ENCODE peak calls at places on chromosome 22, in ten cellular contexts. Q, M, C, G, X, J, A, S, Z and E are unnamed samples.

GRCh38 chr22:48840112-48840949 is 987.3 kb downstream of the BRD1 start:
- DNase-seq in Q (no peak), M (no peak), C (no peak), G (no peak), X (no peak), J (no peak), A (no peak), S (no peak), Z (no peak), E (no peak)

GRCh38 chr22:43477966-43478365 is 66.2 kb downstream of the MPPED1 start:
- DNase-seq in Q (no peak), M (no peak), C (no peak), G (no peak), X (no peak), J (no peak), A (no peak), S (no peak), Z (no peak), E (no peak)

GRCh38 chr22:21937821-21938070 is 14.9 kb downstream of the PPM1F start:
- DNase-seq in Q (no peak), M (peak; percentile 94), C (no peak), G (no peak), X (no peak), J (no peak), A (peak; percentile 91), S (no peak), Z (no peak), E (no peak)

GRCh38 chr22:47259990-47260389 is 497.5 kb downstream of the TBC1D22A start:
- DNase-seq in Q (no peak), M (no peak), C (peak; percentile 10), G (no peak), X (no peak), J (no peak), A (no peak), S (no peak), Z (no peak), E (no peak)

GRCh38 chr22:21775061-21775460 is 39.5 kb upstream of the YPEL1 start:
- DNase-seq in Q (no peak), M (peak; percentile 61), C (no peak), G (no peak), X (no peak), J (no peak), A (peak; percentile 93), S (no peak), Z (no peak), E (no peak)

GRCh38 chr22:46679711-46680269 is 58.3 kb downstream of the CERK start:
- DNase-seq in Q (no peak), M (no peak), C (no peak), G (no peak), X (no peak), J (no peak), A (no peak), S (no peak), Z (no peak), E (no peak)

GRCh38 chr22:25161916-25162530 is 37.6 kb upstream of the CRYBB3 start:
- DNase-seq in Q (no peak), M (no peak), C (no peak), G (no peak), X (no peak), J (no peak), A (no peak), S (no peak), Z (no peak), E (no peak)

GRCh38 chr22:36569999-36570398 is 41.0 kb upstream of the EIF3D start:
- DNase-seq in Q (peak; percentile 83), M (peak; percentile 27), C (no peak), G (peak; percentile 33), X (peak; percentile 70), J (peak; percentile 29), A (peak; percentile 39), S (peak; percentile 86), Z (peak; percentile 10), E (peak; percentile 21)

GRCh38 chr22:45254789-45255261 is 14.1 kb upstream of the KIAA0930 start:
- DNase-seq in Q (no peak), M (no peak), C (peak; percentile 40), G (no peak), X (no peak), J (no peak), A (peak; percentile 47), S (no peak), Z (no peak), E (no peak)

GRCh38 chr22:43561421-43562178 is 149.8 kb downstream of the MPPED1 start:
- DNase-seq in Q (peak; percentile 26), M (no peak), C (no peak), G (no peak), X (no peak), J (no peak), A (no peak), S (no peak), Z (no peak), E (no peak)

GRCh38 chr22:24407278-24407665 is 20.1 kb upstream of the ADORA2A start:
- DNase-seq in Q (no peak), M (no peak), C (no peak), G (no peak), X (no peak), J (no peak), A (no peak), S (peak; percentile 23), Z (peak; percentile 76), E (no peak)

DNA sequence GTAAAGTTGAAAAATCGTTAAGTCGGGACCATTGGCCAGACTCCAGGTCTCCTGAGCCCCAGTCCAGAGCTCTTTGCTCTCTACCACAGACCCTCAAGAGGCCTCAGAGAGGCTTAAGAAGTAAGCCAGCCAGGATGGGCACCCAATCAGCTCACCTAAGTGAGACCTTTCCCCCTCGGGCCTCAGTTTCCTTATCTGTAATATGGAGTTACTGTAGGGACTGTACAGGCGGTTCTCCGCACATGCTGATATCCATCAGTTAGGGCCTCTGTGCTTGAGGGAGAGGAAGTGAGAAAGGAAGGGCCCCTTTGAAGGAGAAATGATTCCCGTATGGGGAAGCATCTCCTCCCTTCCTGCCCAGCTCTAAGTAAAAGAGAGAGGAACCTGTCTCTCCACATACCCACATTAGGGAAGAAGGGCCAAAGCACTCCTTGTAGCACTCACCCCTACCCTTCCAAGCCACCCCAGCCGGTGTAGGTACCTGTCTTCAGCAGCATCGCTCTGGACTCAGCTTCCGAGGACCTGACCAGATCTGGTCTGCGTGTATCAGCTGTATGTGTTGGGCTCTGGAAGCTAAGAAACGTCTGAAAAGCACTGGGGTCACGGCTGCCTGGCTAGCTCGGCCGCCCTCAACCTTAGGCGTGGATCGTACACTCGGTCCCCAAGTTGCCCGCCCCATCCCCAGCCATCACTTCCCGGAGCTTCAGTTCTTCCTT is 653 bp downstream of the NAGA start:
- DNase-seq in Q (peak; percentile 45), M (no peak), C (no peak), G (no peak), X (no peak), J (no peak), A (no peak), S (no peak), Z (no peak), E (no peak)
- H3K4me2 ChIP-seq in Q (peak overlapping the region; percentile 73), M (peak overlapping the region; percentile 90), C (peak overlapping the region; percentile 98), G (peak overlapping the region; percentile 89), X (peak overlapping the region; percentile 94), J (peak overlapping the region; percentile 94), A (peak overlapping the region; percentile 100), S (peak overlapping the region; percentile 96), Z (peak overlapping the region; percentile 72), E (peak overlapping the region; percentile 72)

GRCh38 chr22:32991353-32992115 is 66.6 kb downstream of the SYN3 start:
- DNase-seq in Q (no peak), M (no peak), C (no peak), G (no peak), X (no peak), J (no peak), A (peak; percentile 12), S (no peak), Z (no peak), E (no peak)

GRCh38 chr22:32985899-32986772 is 72.0 kb downstream of the SYN3 start:
- DNase-seq in Q (peak; percentile 85), M (peak; percentile 71), C (peak; percentile 23), G (peak; percentile 57), X (peak; percentile 88), J (peak; percentile 40), A (peak; percentile 68), S (peak; percentile 94), Z (peak; percentile 8), E (peak; percentile 83)

GRCh38 chr22:32990187-32990586 is 68.0 kb downstream of the SYN3 start:
- DNase-seq in Q (no peak), M (no peak), C (no peak), G (no peak), X (no peak), J (no peak), A (no peak), S (no peak), Z (no peak), E (no peak)

GRCh38 chr22:32986773-32987050 is 71.5 kb downstream of the SYN3 start:
- DNase-seq in Q (no peak), M (no peak), C (no peak), G (no peak), X (no peak), J (no peak), A (peak; percentile 19), S (no peak), Z (no peak), E (no peak)

DNA sequence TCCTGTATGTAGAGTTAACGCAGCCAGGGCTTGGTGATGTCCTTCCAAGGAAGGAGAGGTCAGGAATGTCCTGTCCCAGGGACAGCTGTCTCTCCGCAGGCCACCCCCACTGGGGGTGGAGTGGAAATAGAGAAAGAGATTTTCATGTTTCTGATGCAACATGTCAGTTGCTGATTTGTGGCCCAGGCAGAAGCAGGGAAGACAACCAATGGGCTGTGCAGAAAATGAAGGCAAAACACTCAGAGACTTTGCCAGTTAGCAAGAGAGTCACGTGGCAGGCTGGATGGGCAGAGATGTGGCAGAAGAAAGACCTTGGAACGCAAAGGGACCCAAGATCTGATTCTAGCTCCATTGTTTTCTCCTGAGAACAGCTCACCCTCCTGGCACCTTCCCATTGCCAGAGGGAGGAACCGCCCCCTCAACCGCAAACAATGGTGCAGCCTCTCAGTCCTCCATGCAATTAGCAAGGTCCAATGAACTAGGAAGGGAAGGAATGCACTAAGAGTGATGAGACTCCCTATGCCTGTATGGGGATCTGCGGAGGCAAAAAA is 71.0 kb downstream of the SYN3 start:
- DNase-seq in Q (peak; percentile 68), M (no peak), C (no peak), G (no peak), X (peak; percentile 90), J (no peak), A (peak; percentile 93), S (peak; percentile 77), Z (no peak), E (peak; percentile 76)
- H3K4me2 ChIP-seq in Q (no peak overlapping the region), M (no peak overlapping the region), C (no peak overlapping the region), G (no peak overlapping the region), X (peak overlapping the region; percentile 59), J (no peak overlapping the region), A (no peak overlapping the region), S (peak overlapping the region; percentile 48), Z (no peak overlapping the region), E (peak overlapping the region; percentile 40)

GRCh38 chr22:41603873-41604332 is 14.3 kb upstream of the PMM1 start:
- DNase-seq in Q (no peak), M (no peak), C (no peak), G (no peak), X (no peak), J (no peak), A (peak; percentile 25), S (no peak), Z (no peak), E (no peak)
- H3K4me2 ChIP-seq in Q (no peak overlapping the region), M (no peak overlapping the region), C (no peak overlapping the region), G (no peak overlapping the region), X (no peak overlapping the region), J (no peak overlapping the region), A (no peak overlapping the region), S (no peak overlapping the region), Z (no peak overlapping the region), E (no peak overlapping the region)

DNA sequence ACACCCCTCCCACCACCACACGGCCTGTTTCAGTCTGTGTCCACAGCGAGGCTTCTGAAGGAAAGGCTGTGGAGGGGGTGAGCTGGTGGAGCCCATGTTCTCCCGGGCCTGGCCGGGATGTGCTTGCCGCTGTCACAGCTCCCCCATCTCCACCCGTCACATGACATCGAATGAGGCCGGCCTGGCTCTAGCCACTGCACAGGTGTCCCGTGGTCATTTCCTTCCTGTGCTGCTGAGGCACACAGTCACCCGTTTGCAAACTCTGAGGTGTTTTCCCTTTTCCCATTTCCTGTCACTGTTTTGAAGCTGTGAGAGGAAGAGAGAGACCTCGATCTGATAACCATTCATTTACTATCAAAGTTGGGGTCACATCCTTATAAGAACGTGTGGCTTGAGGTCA is 55.7 kb upstream of the CLDN5 start:
- DNase-seq in Q (no peak), M (no peak), C (peak; percentile 25), G (no peak), X (no peak), J (no peak), A (no peak), S (no peak), Z (peak; percentile 92), E (no peak)
- H3K4me2 ChIP-seq in Q (no peak overlapping the region), M (no peak overlapping the region), C (peak overlapping the region; percentile 6), G (no peak overlapping the region), X (no peak overlapping the region), J (no peak overlapping the region), A (no peak overlapping the region), S (no peak overlapping the region), Z (peak overlapping the region; percentile 60), E (no peak overlapping the region)